ENCODE peak calls at places on chromosomes 7 and 10, in seven cellular contexts. Z is psoas muscle; O is cardiac muscle cell; N is Panc1; D is Peyer's patch; W is naive thymus-derived CD4-positive, alpha-beta T cell; G is sigmoid colon. P is an unnamed sample. For H3K27me3 and H3K36me3, the result is how much of the 10 kb centered on the place peaks cover.

GRCh38 chr10:52208394-52208793 is 105.7 kb upstream of the DKK1 start:
- DNase-seq in N (no peak), G (no peak), Z (no peak), D (no peak), W (no peak), O (no peak), P (no peak)

GRCh38 chr7:158096582-158096981 is 491.0 kb downstream of the PTPRN2 start:
- DNase-seq in O (no peak), W (no peak), Z (no peak), N (no peak), G (peak), D (no peak), P (no peak)

GRCh38 chr10:46554166-46554781 is 2.2 kb downstream of the GPRIN2 start:
- DNase-seq in W (no peak), D (no peak), G (no peak), O (no peak), Z (no peak), N (no peak), P (no peak)

GRCh38 chr7:158812684-158813083 is 16.6 kb downstream of the ESYT2 start:
- DNase-seq in G (no peak), O (no peak), W (peak), Z (no peak), N (no peak), D (no peak), P (peak)

GRCh38 chr10:28676297-28676967 is 889 bp upstream of the BAMBI start:
- DNase-seq in G (peak), D (no peak), O (peak), W (no peak), Z (no peak), N (no peak), P (no peak)

GRCh38 chr7:44796034-44796503 is 412 bp upstream of the PPIA start:
- DNase-seq in D (no peak), O (peak), N (no peak), Z (no peak), W (no peak), G (no peak), P (no peak)

GRCh38 chr10:112844681-112845080 is 105.4 kb upstream of the TCF7L2 start:
- DNase-seq in G (no peak), W (no peak), Z (no peak), D (no peak), N (no peak), O (no peak), P (no peak)

GRCh38 chr7:24922099-24922773 is 57.7 kb downstream of the OSBPL3 start:
- DNase-seq in D (no peak), Z (no peak), G (no peak), W (no peak), N (no peak), O (no peak), P (no peak)

GRCh38 chr7:121019018-121019417 is 30.5 kb downstream of the CPED1 start:
- DNase-seq in G (no peak), N (no peak), O (peak), Z (no peak), W (no peak), D (no peak), P (no peak)

GRCh38 chr7:91249506-91250233 is 14.6 kb upstream of the FZD1 start:
- DNase-seq in G (no peak), D (no peak), N (no peak), O (peak), W (no peak), Z (no peak), P (no peak)

GRCh38 chr7:87047-87446 is 105.3 kb upstream of the FAM20C start:
- DNase-seq in N (no peak), G (peak), O (peak), Z (no peak), D (no peak), W (no peak), P (no peak)

GRCh38 chr10:37860494-37861190 is 3.2 kb upstream of the ZNF248 start:
- DNase-seq in G (peak), W (no peak), N (no peak), O (peak), Z (no peak), D (no peak), P (peak)

GRCh38 chr7:129176853-129177369 is 11.5 kb upstream of the SMO start:
- DNase-seq in O (no peak), D (no peak), W (no peak), N (no peak), G (no peak), Z (no peak), P (no peak)

GRCh38 chr10:59905066-59905734 is 1.2 kb downstream of the CCDC6 start:
- DNase-seq in G (peak), N (no peak), Z (peak), O (peak), W (no peak), D (peak), P (peak)

GRCh38 chr7:78852951-78853350 is 600.5 kb downstream of the MAGI2 start:
- DNase-seq in W (no peak), D (no peak), Z (no peak), O (no peak), G (no peak), N (no peak), P (no peak)

GRCh38 chr10:59381687-59382086 is 19.3 kb upstream of the FAM13C start:
- DNase-seq in N (no peak), Z (no peak), G (no peak), D (no peak), W (no peak), O (no peak), P (no peak)

GRCh38 chr7:44075296-44076075 is 6.8 kb downstream of the POLM start:
- DNase-seq in W (no peak), O (no peak), G (peak), D (no peak), Z (no peak), N (no peak), P (no peak)

GRCh38 chr7:106110885-106111670 is 1.0 kb downstream of the SYPL1 start:
- DNase-seq in D (no peak), O (peak), Z (no peak), N (no peak), W (no peak), G (no peak), P (peak)

GRCh38 chr10:116589911-116590310 is 848 bp upstream of the PNLIPRP1 start:
- DNase-seq in G (no peak), D (no peak), W (no peak), Z (no peak), O (no peak), N (no peak), P (no peak)

GRCh38 chr10:43054593-43054992 is 22.3 kb upstream of the RET start:
- DNase-seq in O (no peak), G (no peak), N (no peak), D (no peak), W (no peak), Z (no peak), P (no peak)

GRCh38 chr10:114272696-114273095 is 33.6 kb downstream of the VWA2 start:
- DNase-seq in N (no peak), Z (no peak), O (no peak), D (no peak), W (no peak), G (no peak), P (no peak)

GRCh38 chr7:155864271-155864985 is 52.2 kb upstream of the SHH start:
- DNase-seq in W (no peak), O (no peak), N (no peak), D (no peak), G (no peak), Z (no peak), P (no peak)

GRCh38 chr7:158277219-158278141 is 310.1 kb downstream of the PTPRN2 start:
- DNase-seq in N (no peak), W (no peak), Z (no peak), G (peak), D (peak), O (no peak), P (no peak)

GRCh38 chr7:121294448-121294992 is 34.3 kb upstream of the WNT16 start:
- DNase-seq in W (no peak), O (no peak), N (no peak), G (no peak), D (no peak), Z (no peak), P (no peak)

GRCh38 chr7:1675673-1676549 is 5.8 kb downstream of the ELFN1 start:
- DNase-seq in D (peak), O (no peak), N (no peak), Z (no peak), G (peak), W (no peak), P (no peak)
- H3K27me3 ChIP-seq in D (under half), O (under half), N (under half), Z (half or more), G (half or more), W (under half), P (under half)

DNA sequence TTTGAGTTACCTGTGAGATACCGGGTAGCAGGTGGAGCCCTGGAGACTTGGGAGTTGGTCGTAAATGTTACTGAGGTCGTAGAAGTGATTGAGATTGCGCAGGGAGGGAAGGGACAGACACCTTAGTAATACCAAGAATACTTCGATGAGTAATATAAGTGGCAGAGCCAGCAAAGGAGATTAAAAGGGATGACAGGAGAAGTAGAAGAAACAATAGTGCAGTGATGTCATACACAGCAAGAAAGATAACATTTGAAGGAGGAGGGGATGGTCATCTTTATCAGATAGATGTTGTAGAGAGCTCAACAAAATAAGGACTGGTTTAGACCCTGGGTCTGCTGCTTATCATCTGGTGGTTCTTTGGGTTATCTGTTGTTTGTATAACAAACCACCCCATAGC is 5.0 kb downstream of the BCCIP start:
- DNase-seq in O (no peak), Z (no peak), W (no peak), G (no peak), D (no peak), N (no peak), P (no peak)
- H3K36me3 ChIP-seq in O (under half), Z (half or more), W (under half), G (under half), D (under half), N (half or more), P (half or more)

GRCh38 chr7:84712326-84712725 is 474.5 kb downstream of the SEMA3D start:
- DNase-seq in O (peak), Z (no peak), D (no peak), G (no peak), N (no peak), W (no peak), P (no peak)
- H3K4me3 ChIP-seq in O (no peak), Z (no peak), D (no peak), G (no peak), N (no peak), W (no peak), P (no peak)

DNA sequence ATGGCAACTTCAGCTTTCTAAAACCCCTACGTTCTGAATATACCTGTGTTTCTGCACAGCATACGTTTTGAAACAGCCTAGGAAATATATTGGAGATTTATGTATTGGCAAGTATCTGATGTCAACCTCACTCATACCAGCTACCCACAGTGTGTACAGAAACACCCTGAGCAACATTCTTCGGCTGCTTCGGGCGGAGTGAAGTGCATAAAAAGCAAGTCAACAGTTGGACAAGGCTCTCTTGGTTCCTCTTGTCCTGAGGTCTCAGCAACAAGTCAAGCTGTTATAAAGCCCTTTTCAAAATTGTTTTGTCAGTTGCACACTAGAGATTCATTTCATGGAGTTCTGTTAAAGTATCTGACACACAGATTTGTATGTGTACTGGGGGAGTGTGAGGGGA is 40.0 kb upstream of the PAPSS2 start:
- DNase-seq in O (no peak), Z (no peak), W (no peak), G (no peak), D (no peak), N (no peak), P (no peak)
- H3K27me3 ChIP-seq in O (under half), Z (under half), W (under half), G (under half), D (under half), N (under half), P (under half)

P was measured in CD4-positive, CD25-positive, alpha-beta regulatory T cell.